ENCODE peak calls at places on chromosomes 4 and X, in ten cellular contexts. One of them, this sample, is unnamed.

GRCh38 chr4:150010525-150011126 is 67.6 kb upstream of the DCLK2 start:
- DNase-seq in cardiac muscle cell: peak; percentile 80
- DNase-seq in tibial artery: no peak
- DNase-seq in CD8-positive, alpha-beta T cell: no peak
- DNase-seq in K562: peak; percentile 17
- DNase-seq in heart right ventricle: no peak
- DNase-seq in mammary epithelial cell: peak; percentile 52
- DNase-seq in A549: peak; percentile 78
- DNase-seq in CD4-positive, alpha-beta memory T cell: no peak
- DNase-seq in adipocyte: peak; percentile 74
- DNase-seq in this sample: peak; percentile 53

GRCh38 chrX:71236858-71237257 is 13.8 kb downstream of the GJB1 start:
- DNase-seq in cardiac muscle cell: no peak
- DNase-seq in tibial artery: no peak
- DNase-seq in CD8-positive, alpha-beta T cell: no peak
- DNase-seq in K562: no peak
- DNase-seq in heart right ventricle: no peak
- DNase-seq in mammary epithelial cell: no peak
- DNase-seq in A549: no peak
- DNase-seq in CD4-positive, alpha-beta memory T cell: no peak
- DNase-seq in adipocyte: no peak
- DNase-seq in this sample: no peak

GRCh38 chr4:17771284-17771908 is 10.0 kb downstream of the FAM184B start:
- DNase-seq in cardiac muscle cell: peak; percentile 20
- DNase-seq in tibial artery: no peak
- DNase-seq in CD8-positive, alpha-beta T cell: no peak
- DNase-seq in K562: no peak
- DNase-seq in heart right ventricle: no peak
- DNase-seq in mammary epithelial cell: peak; percentile 79
- DNase-seq in A549: no peak
- DNase-seq in CD4-positive, alpha-beta memory T cell: no peak
- DNase-seq in adipocyte: no peak
- DNase-seq in this sample: no peak

GRCh38 chr4:7753271-7753670 is 186.4 kb downstream of the AFAP1 start:
- DNase-seq in cardiac muscle cell: no peak
- DNase-seq in tibial artery: no peak
- DNase-seq in CD8-positive, alpha-beta T cell: no peak
- DNase-seq in K562: no peak
- DNase-seq in heart right ventricle: no peak
- DNase-seq in mammary epithelial cell: peak; percentile 94
- DNase-seq in A549: no peak
- DNase-seq in CD4-positive, alpha-beta memory T cell: no peak
- DNase-seq in adipocyte: no peak
- DNase-seq in this sample: no peak

GRCh38 chrX:152861116-152861515 is 30.3 kb downstream of the NSDHL start:
- DNase-seq in cardiac muscle cell: peak; percentile 3
- DNase-seq in tibial artery: no peak
- DNase-seq in CD8-positive, alpha-beta T cell: no peak
- DNase-seq in K562: no peak
- DNase-seq in heart right ventricle: no peak
- DNase-seq in mammary epithelial cell: no peak
- DNase-seq in A549: no peak
- DNase-seq in CD4-positive, alpha-beta memory T cell: no peak
- DNase-seq in adipocyte: peak; percentile 62
- DNase-seq in this sample: no peak

GRCh38 chr4:148443550-148444295 is 1.5 kb upstream of the NR3C2 start:
- DNase-seq in cardiac muscle cell: no peak
- DNase-seq in tibial artery: peak; percentile 73
- DNase-seq in CD8-positive, alpha-beta T cell: peak; percentile 69
- DNase-seq in K562: no peak
- DNase-seq in heart right ventricle: peak; percentile 42
- DNase-seq in mammary epithelial cell: no peak
- DNase-seq in A549: no peak
- DNase-seq in CD4-positive, alpha-beta memory T cell: peak; percentile 37
- DNase-seq in adipocyte: peak; percentile 44
- DNase-seq in this sample: no peak

GRCh38 chr4:54440394-54441223 is 211.5 kb downstream of the PDGFRA start:
- DNase-seq in cardiac muscle cell: peak; percentile 60
- DNase-seq in tibial artery: no peak
- DNase-seq in CD8-positive, alpha-beta T cell: no peak
- DNase-seq in K562: peak; percentile 45
- DNase-seq in heart right ventricle: no peak
- DNase-seq in mammary epithelial cell: peak; percentile 18
- DNase-seq in A549: peak; percentile 21
- DNase-seq in CD4-positive, alpha-beta memory T cell: no peak
- DNase-seq in adipocyte: peak; percentile 72
- DNase-seq in this sample: peak; percentile 10

GRCh38 chr4:11497212-11497806 is 68.6 kb upstream of the HS3ST1 start:
- DNase-seq in cardiac muscle cell: no peak
- DNase-seq in tibial artery: no peak
- DNase-seq in CD8-positive, alpha-beta T cell: no peak
- DNase-seq in K562: no peak
- DNase-seq in heart right ventricle: no peak
- DNase-seq in mammary epithelial cell: peak; percentile 79
- DNase-seq in A549: no peak
- DNase-seq in CD4-positive, alpha-beta memory T cell: no peak
- DNase-seq in adipocyte: no peak
- DNase-seq in this sample: no peak

GRCh38 chr4:142700521-142700920 is 145.6 kb downstream of the INPP4B start:
- DNase-seq in cardiac muscle cell: no peak
- DNase-seq in tibial artery: no peak
- DNase-seq in CD8-positive, alpha-beta T cell: no peak
- DNase-seq in K562: no peak
- DNase-seq in heart right ventricle: no peak
- DNase-seq in mammary epithelial cell: no peak
- DNase-seq in A549: no peak
- DNase-seq in CD4-positive, alpha-beta memory T cell: peak; percentile 45
- DNase-seq in adipocyte: no peak
- DNase-seq in this sample: no peak

GRCh38 chr4:38001927-38002326 is 41.7 kb downstream of the PTTG2 start:
- DNase-seq in cardiac muscle cell: no peak
- DNase-seq in tibial artery: no peak
- DNase-seq in CD8-positive, alpha-beta T cell: no peak
- DNase-seq in K562: no peak
- DNase-seq in heart right ventricle: no peak
- DNase-seq in mammary epithelial cell: no peak
- DNase-seq in A549: no peak
- DNase-seq in CD4-positive, alpha-beta memory T cell: no peak
- DNase-seq in adipocyte: no peak
- DNase-seq in this sample: no peak

GRCh38 chrX:64205441-64205734 is at the start of gene AMER1:
- DNase-seq in cardiac muscle cell: no peak
- DNase-seq in tibial artery: no peak
- DNase-seq in CD8-positive, alpha-beta T cell: no peak
- DNase-seq in K562: no peak
- DNase-seq in heart right ventricle: no peak
- DNase-seq in mammary epithelial cell: no peak
- DNase-seq in A549: no peak
- DNase-seq in CD4-positive, alpha-beta memory T cell: no peak
- DNase-seq in adipocyte: peak; percentile 72
- DNase-seq in this sample: no peak

GRCh38 chr4:81723044-81723884 is 251.6 kb upstream of the RASGEF1B start:
- DNase-seq in cardiac muscle cell: no peak
- DNase-seq in tibial artery: no peak
- DNase-seq in CD8-positive, alpha-beta T cell: no peak
- DNase-seq in K562: no peak
- DNase-seq in heart right ventricle: no peak
- DNase-seq in mammary epithelial cell: no peak
- DNase-seq in A549: no peak
- DNase-seq in CD4-positive, alpha-beta memory T cell: no peak
- DNase-seq in adipocyte: no peak
- DNase-seq in this sample: no peak

GRCh38 chr4:165328708-165329107 is 1.2 kb downstream of the MSMO1 start:
- DNase-seq in cardiac muscle cell: no peak
- DNase-seq in tibial artery: no peak
- DNase-seq in CD8-positive, alpha-beta T cell: no peak
- DNase-seq in K562: no peak
- DNase-seq in heart right ventricle: no peak
- DNase-seq in mammary epithelial cell: no peak
- DNase-seq in A549: no peak
- DNase-seq in CD4-positive, alpha-beta memory T cell: no peak
- DNase-seq in adipocyte: peak; percentile 51
- DNase-seq in this sample: no peak

GRCh38 chr4:6885953-6886557 is 23.6 kb upstream of the TBC1D14 start:
- DNase-seq in cardiac muscle cell: peak; percentile 66
- DNase-seq in tibial artery: peak; percentile 81
- DNase-seq in CD8-positive, alpha-beta T cell: no peak
- DNase-seq in K562: no peak
- DNase-seq in heart right ventricle: peak; percentile 53
- DNase-seq in mammary epithelial cell: peak; percentile 46
- DNase-seq in A549: peak; percentile 31
- DNase-seq in CD4-positive, alpha-beta memory T cell: no peak
- DNase-seq in adipocyte: peak; percentile 60
- DNase-seq in this sample: peak; percentile 14

GRCh38 chrX:149512225-149512885 is 7.2 kb upstream of the IDS start:
- DNase-seq in cardiac muscle cell: peak; percentile 61
- DNase-seq in tibial artery: no peak
- DNase-seq in CD8-positive, alpha-beta T cell: peak; percentile 73
- DNase-seq in K562: peak; percentile 58
- DNase-seq in heart right ventricle: no peak
- DNase-seq in mammary epithelial cell: peak; percentile 35
- DNase-seq in A549: peak; percentile 56
- DNase-seq in CD4-positive, alpha-beta memory T cell: peak; percentile 61
- DNase-seq in adipocyte: peak; percentile 46
- DNase-seq in this sample: peak; percentile 29

GRCh38 chrX:137428251-137428661 is 137.7 kb upstream of the ZIC3 start:
- DNase-seq in cardiac muscle cell: peak; percentile 15
- DNase-seq in tibial artery: no peak
- DNase-seq in CD8-positive, alpha-beta T cell: no peak
- DNase-seq in K562: no peak
- DNase-seq in heart right ventricle: no peak
- DNase-seq in mammary epithelial cell: no peak
- DNase-seq in A549: no peak
- DNase-seq in CD4-positive, alpha-beta memory T cell: no peak
- DNase-seq in adipocyte: peak; percentile 1
- DNase-seq in this sample: no peak

GRCh38 chrX:39896951-39897740 is 200.6 kb downstream of the BCOR start:
- DNase-seq in cardiac muscle cell: peak; percentile 75
- DNase-seq in tibial artery: peak; percentile 74
- DNase-seq in CD8-positive, alpha-beta T cell: no peak
- DNase-seq in K562: peak; percentile 28
- DNase-seq in heart right ventricle: peak; percentile 33
- DNase-seq in mammary epithelial cell: peak; percentile 57
- DNase-seq in A549: peak; percentile 38
- DNase-seq in CD4-positive, alpha-beta memory T cell: no peak
- DNase-seq in adipocyte: peak; percentile 74
- DNase-seq in this sample: peak; percentile 80

GRCh38 chr4:105116616-105117319 is 29.9 kb upstream of the TET2 start:
- DNase-seq in cardiac muscle cell: no peak
- DNase-seq in tibial artery: no peak
- DNase-seq in CD8-positive, alpha-beta T cell: no peak
- DNase-seq in K562: no peak
- DNase-seq in heart right ventricle: no peak
- DNase-seq in mammary epithelial cell: no peak
- DNase-seq in A549: no peak
- DNase-seq in CD4-positive, alpha-beta memory T cell: no peak
- DNase-seq in adipocyte: no peak
- DNase-seq in this sample: no peak

GRCh38 chr4:73676881-73677323 is 56.7 kb upstream of the RASSF6 start:
- DNase-seq in cardiac muscle cell: peak; percentile 29
- DNase-seq in tibial artery: no peak
- DNase-seq in CD8-positive, alpha-beta T cell: no peak
- DNase-seq in K562: no peak
- DNase-seq in heart right ventricle: no peak
- DNase-seq in mammary epithelial cell: peak; percentile 99
- DNase-seq in A549: peak; percentile 51
- DNase-seq in CD4-positive, alpha-beta memory T cell: no peak
- DNase-seq in adipocyte: no peak
- DNase-seq in this sample: peak; percentile 37

GRCh38 chr4:153655004-153655541 is 29.0 kb upstream of the TLR2 start:
- DNase-seq in cardiac muscle cell: no peak
- DNase-seq in tibial artery: no peak
- DNase-seq in CD8-positive, alpha-beta T cell: no peak
- DNase-seq in K562: no peak
- DNase-seq in heart right ventricle: no peak
- DNase-seq in mammary epithelial cell: no peak
- DNase-seq in A549: no peak
- DNase-seq in CD4-positive, alpha-beta memory T cell: no peak
- DNase-seq in adipocyte: no peak
- DNase-seq in this sample: no peak
- H3K4me1 ChIP-seq in cardiac muscle cell: no peaks in the 10 kb centered on the region
- H3K4me1 ChIP-seq in tibial artery: peaks cover 27% of the 10 kb centered on the region
- H3K4me1 ChIP-seq in CD8-positive, alpha-beta T cell: peaks cover 19% of the 10 kb centered on the region
- H3K4me1 ChIP-seq in K562: no peaks in the 10 kb centered on the region
- H3K4me1 ChIP-seq in heart right ventricle: peaks cover 19% of the 10 kb centered on the region
- H3K4me1 ChIP-seq in mammary epithelial cell: peaks cover 35% of the 10 kb centered on the region
- H3K4me1 ChIP-seq in A549: no peaks in the 10 kb centered on the region
- H3K4me1 ChIP-seq in CD4-positive, alpha-beta memory T cell: peaks cover 19% of the 10 kb centered on the region
- H3K4me1 ChIP-seq in adipocyte: peaks cover 26% of the 10 kb centered on the region
- H3K4me1 ChIP-seq in this sample: no peaks in the 10 kb centered on the region

GRCh38 chrX:55710701-55711100 is 6.8 kb upstream of the RRAGB start:
- DNase-seq in cardiac muscle cell: peak; percentile 47
- DNase-seq in tibial artery: no peak
- DNase-seq in CD8-positive, alpha-beta T cell: no peak
- DNase-seq in K562: no peak
- DNase-seq in heart right ventricle: no peak
- DNase-seq in mammary epithelial cell: peak; percentile 50
- DNase-seq in A549: peak; percentile 9
- DNase-seq in CD4-positive, alpha-beta memory T cell: no peak
- DNase-seq in adipocyte: peak; percentile 57
- DNase-seq in this sample: peak; percentile 45
- H3K9me3 ChIP-seq in cardiac muscle cell: no peaks in the 10 kb centered on the region
- H3K9me3 ChIP-seq in tibial artery: no peaks in the 10 kb centered on the region
- H3K9me3 ChIP-seq in CD8-positive, alpha-beta T cell: no peaks in the 10 kb centered on the region
- H3K9me3 ChIP-seq in K562: no peaks in the 10 kb centered on the region
- H3K9me3 ChIP-seq in heart right ventricle: peaks cover 5% of the 10 kb centered on the region
- H3K9me3 ChIP-seq in mammary epithelial cell: peaks cover 5% of the 10 kb centered on the region
- H3K9me3 ChIP-seq in A549: no peaks in the 10 kb centered on the region
- H3K9me3 ChIP-seq in CD4-positive, alpha-beta memory T cell: no peaks in the 10 kb centered on the region
- H3K9me3 ChIP-seq in adipocyte: peaks cover 12% of the 10 kb centered on the region
- H3K9me3 ChIP-seq in this sample: no peaks in the 10 kb centered on the region

GRCh38 chr4:127410644-127411043 is 222.1 kb upstream of the INTU start:
- DNase-seq in cardiac muscle cell: no peak
- DNase-seq in tibial artery: no peak
- DNase-seq in CD8-positive, alpha-beta T cell: no peak
- DNase-seq in K562: no peak
- DNase-seq in heart right ventricle: no peak
- DNase-seq in mammary epithelial cell: no peak
- DNase-seq in A549: no peak
- DNase-seq in CD4-positive, alpha-beta memory T cell: no peak
- DNase-seq in adipocyte: no peak
- DNase-seq in this sample: no peak
- H3K4me3 ChIP-seq in cardiac muscle cell: no peak overlapping the region
- H3K4me3 ChIP-seq in tibial artery: no peak overlapping the region
- H3K4me3 ChIP-seq in CD8-positive, alpha-beta T cell: no peak overlapping the region
- H3K4me3 ChIP-seq in K562: no peak overlapping the region
- H3K4me3 ChIP-seq in heart right ventricle: no peak overlapping the region
- H3K4me3 ChIP-seq in mammary epithelial cell: no peak overlapping the region
- H3K4me3 ChIP-seq in A549: no peak overlapping the region
- H3K4me3 ChIP-seq in CD4-positive, alpha-beta memory T cell: no peak overlapping the region
- H3K4me3 ChIP-seq in adipocyte: no peak overlapping the region
- H3K4me3 ChIP-seq in this sample: no peak overlapping the region

DNA sequence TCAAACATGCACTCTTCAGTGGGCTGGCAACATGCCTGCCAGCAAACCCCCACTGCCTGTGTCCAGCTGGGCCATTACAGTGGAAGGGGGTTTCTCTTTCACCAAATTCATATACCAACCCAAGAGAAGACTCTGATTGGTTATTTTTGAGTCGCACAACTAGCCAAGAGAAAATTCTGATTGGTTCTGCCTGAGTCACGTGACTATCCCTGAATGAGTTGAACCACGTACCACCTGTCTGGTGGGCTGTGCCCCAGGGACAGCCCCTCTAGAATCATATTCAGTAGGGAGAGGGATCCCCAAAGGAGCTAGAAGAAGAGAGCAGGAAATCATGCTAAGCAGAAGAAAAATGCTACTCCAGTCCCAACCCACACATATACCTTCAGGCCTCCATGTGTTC is 313.1 kb downstream of the STK32B start:
- DNase-seq in cardiac muscle cell: no peak
- DNase-seq in tibial artery: no peak
- DNase-seq in CD8-positive, alpha-beta T cell: no peak
- DNase-seq in K562: peak; percentile 32
- DNase-seq in heart right ventricle: no peak
- DNase-seq in mammary epithelial cell: no peak
- DNase-seq in A549: no peak
- DNase-seq in CD4-positive, alpha-beta memory T cell: no peak
- DNase-seq in adipocyte: no peak
- DNase-seq in this sample: no peak
- H3K4me1 ChIP-seq in cardiac muscle cell: no peaks in the 10 kb centered on the region
- H3K4me1 ChIP-seq in tibial artery: no peaks in the 10 kb centered on the region
- H3K4me1 ChIP-seq in CD8-positive, alpha-beta T cell: no peaks in the 10 kb centered on the region
- H3K4me1 ChIP-seq in K562: no peaks in the 10 kb centered on the region
- H3K4me1 ChIP-seq in heart right ventricle: no peaks in the 10 kb centered on the region
- H3K4me1 ChIP-seq in mammary epithelial cell: peaks cover 25% of the 10 kb centered on the region
- H3K4me1 ChIP-seq in A549: peaks cover 45% of the 10 kb centered on the region
- H3K4me1 ChIP-seq in CD4-positive, alpha-beta memory T cell: no peaks in the 10 kb centered on the region
- H3K4me1 ChIP-seq in adipocyte: peaks cover 14% of the 10 kb centered on the region
- H3K4me1 ChIP-seq in this sample: peaks cover 23% of the 10 kb centered on the region

This sample was measured in SJSA1.